ENCODE peak calls at places on chromosomes 2 and 18, in seven cellular contexts. S is HepG2, L is IMR-90, N is K562, I is GM12878, Q is H1, O is SK-N-SH. G is an unnamed sample.

GRCh38 chr2:134202361-134202760 is 51.5 kb upstream of the MGAT5 start:
- DNase-seq in S (no peak), L (no peak), N (no peak), I (no peak), Q (no peak), O (no peak), G (no peak)

GRCh38 chr2:88211005-88211808 is 41.1 kb downstream of the THNSL2 start:
- DNase-seq in S (no peak), L (no peak), N (no peak), I (no peak), Q (no peak), O (no peak), G (no peak)

GRCh38 chr2:42980764-42981416 is 188.5 kb upstream of the HAAO start:
- DNase-seq in S (no peak), L (no peak), N (no peak), I (no peak), Q (no peak), O (peak; percentile 8), G (no peak)

GRCh38 chr18:10863026-10863425 is 286.3 kb downstream of the PIEZO2 start:
- DNase-seq in S (no peak), L (peak; percentile 81), N (no peak), I (no peak), Q (no peak), O (no peak), G (no peak)

GRCh38 chr2:168006538-168006937 is 240.9 kb downstream of the STK39 start:
- DNase-seq in S (no peak), L (no peak), N (no peak), I (no peak), Q (no peak), O (no peak), G (no peak)

GRCh38 chr2:45458909-45459563 is 152.0 kb downstream of the SRBD1 start:
- DNase-seq in S (peak; percentile 19), L (peak; percentile 64), N (no peak), I (no peak), Q (no peak), O (no peak), G (peak; percentile 76)

GRCh38 chr18:57428221-57429150 is 6.7 kb upstream of the ONECUT2 start:
- DNase-seq in S (no peak), L (no peak), N (no peak), I (no peak), Q (no peak), O (no peak), G (no peak)

GRCh38 chr2:161586517-161587167 is 37.6 kb upstream of the SLC4A10 start:
- DNase-seq in S (peak; percentile 22), L (peak; percentile 25), N (peak; percentile 18), I (no peak), Q (no peak), O (peak; percentile 27), G (peak; percentile 18)

GRCh38 chr2:237182422-237183123 is 96.9 kb downstream of the COPS8 start:
- DNase-seq in S (no peak), L (no peak), N (no peak), I (no peak), Q (no peak), O (no peak), G (no peak)

GRCh38 chr2:214889301-214889700 is 79.8 kb upstream of the BARD1 start:
- DNase-seq in S (no peak), L (no peak), N (no peak), I (no peak), Q (no peak), O (no peak), G (no peak)

GRCh38 chr2:227908266-227909054 is 37.0 kb downstream of the DAW1 start:
- DNase-seq in S (no peak), L (peak; percentile 46), N (no peak), I (no peak), Q (no peak), O (no peak), G (no peak)

GRCh38 chr2:169965495-169965894 is 138.2 kb downstream of the UBR3 start:
- DNase-seq in S (no peak), L (peak; percentile 26), N (no peak), I (no peak), Q (no peak), O (no peak), G (no peak)

GRCh38 chr2:237097326-237097910 is 11.7 kb downstream of the COPS8 start:
- DNase-seq in S (no peak), L (no peak), N (no peak), I (no peak), Q (no peak), O (no peak), G (no peak)

GRCh38 chr2:61671561-61672315 is 133.6 kb upstream of the XPO1 start:
- DNase-seq in S (peak; percentile 39), L (no peak), N (no peak), I (no peak), Q (no peak), O (no peak), G (no peak)

GRCh38 chr2:172454404-172455120 is 27.2 kb downstream of the ITGA6 start:
- DNase-seq in S (no peak), L (no peak), N (no peak), I (no peak), Q (no peak), O (no peak), G (no peak)

GRCh38 chr18:55504808-55505207 is 83.2 kb downstream of the TCF4 start:
- DNase-seq in S (no peak), L (no peak), N (no peak), I (no peak), Q (no peak), O (no peak), G (no peak)

GRCh38 chr18:55501594-55502345 is 86.2 kb downstream of the TCF4 start:
- DNase-seq in S (no peak), L (peak; percentile 45), N (no peak), I (no peak), Q (no peak), O (no peak), G (no peak)

GRCh38 chr18:55506074-55506473 is 81.9 kb downstream of the TCF4 start:
- DNase-seq in S (no peak), L (no peak), N (no peak), I (no peak), Q (no peak), O (no peak), G (no peak)

GRCh38 chr18:55502346-55502710 is 85.7 kb downstream of the TCF4 start:
- DNase-seq in S (no peak), L (no peak), N (no peak), I (no peak), Q (no peak), O (no peak), G (no peak)

GRCh38 chr18:55503167-55503820 is 84.7 kb downstream of the TCF4 start:
- DNase-seq in S (no peak), L (peak; percentile 45), N (no peak), I (no peak), Q (no peak), O (no peak), G (no peak)
- TF ChIP-seq RFX5 in S (no peak), L (no peak), N (no peak), I (no peak), Q (no peak), O (no peak), G (no peak)

GRCh38 chr2:1678609-1679008 is 65.7 kb downstream of the PXDN start:
- DNase-seq in S (no peak), L (no peak), N (no peak), I (no peak), Q (no peak), O (no peak), G (no peak)

GRCh38 chr2:1683297-1683696 is 61.0 kb downstream of the PXDN start:
- DNase-seq in S (no peak), L (no peak), N (no peak), I (no peak), Q (no peak), O (peak; percentile 65), G (no peak)

GRCh38 chr2:1681017-1681318 is 63.3 kb downstream of the PXDN start:
- DNase-seq in S (no peak), L (no peak), N (no peak), I (no peak), Q (no peak), O (no peak), G (no peak)

GRCh38 chr2:1680222-1681016 is 63.9 kb downstream of the PXDN start:
- DNase-seq in S (no peak), L (no peak), N (no peak), I (no peak), Q (no peak), O (no peak), G (no peak)

GRCh38 chr2:1681323-1682310 is 62.7 kb downstream of the PXDN start:
- DNase-seq in S (no peak), L (no peak), N (no peak), I (no peak), Q (no peak), O (no peak), G (no peak)
- H3K4me1 ChIP-seq in S (no peaks in the 10 kb centered on the region), L (peaks cover 13% of the 10 kb centered on the region), N (no peaks in the 10 kb centered on the region), I (no peaks in the 10 kb centered on the region), Q (peaks cover 2% of the 10 kb centered on the region), O (peaks cover 22% of the 10 kb centered on the region), G (peaks cover 5% of the 10 kb centered on the region)

GRCh38 chr2:135744761-135745314 is 3.2 kb downstream of the UBXN4 start:
- DNase-seq in S (peak; percentile 70), L (peak; percentile 17), N (peak; percentile 27), I (no peak), Q (no peak), O (peak; percentile 51), G (peak; percentile 59)
- TF ChIP-seq RFX5 in S (no peak), L (no peak), N (no peak), I (no peak), Q (no peak), O (no peak), G (no peak)

GRCh38 chr18:13627639-13628038 is 98.7 kb downstream of the FAM210A start:
- DNase-seq in S (no peak), L (no peak), N (no peak), I (no peak), Q (no peak), O (no peak), G (no peak)
- H3K4me1 ChIP-seq in S (peaks cover 5% of the 10 kb centered on the region), L (no peaks in the 10 kb centered on the region), N (no peaks in the 10 kb centered on the region), I (peaks cover 5% of the 10 kb centered on the region), Q (peaks cover 3% of the 10 kb centered on the region), O (no peaks in the 10 kb centered on the region), G (peaks cover 5% of the 10 kb centered on the region)

GRCh38 chr2:56981554-56981953 is 797.8 kb downstream of the CCDC85A start:
- DNase-seq in S (no peak), L (no peak), N (no peak), I (no peak), Q (no peak), O (no peak), G (no peak)

DNA sequence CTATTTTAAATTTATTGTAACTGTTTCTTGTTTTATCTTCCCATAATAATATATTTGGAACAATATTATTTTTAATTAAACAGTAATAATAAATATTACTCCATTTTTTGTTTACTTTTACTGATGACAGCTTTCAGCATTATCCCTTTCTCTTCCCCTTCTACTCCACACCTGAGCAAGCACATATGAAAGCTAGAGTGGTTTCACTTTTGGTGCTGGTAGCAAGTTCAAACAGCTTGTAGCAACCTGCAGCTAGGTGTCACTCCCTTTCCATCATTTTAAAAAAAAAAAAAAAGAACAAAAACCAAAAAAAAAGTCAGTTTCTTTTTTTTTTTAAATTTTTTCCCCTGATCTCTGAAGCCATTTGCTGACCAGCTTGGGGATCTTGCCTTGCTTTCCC is 801.8 kb downstream of the CCDC85A start:
- DNase-seq in S (no peak), L (no peak), N (no peak), I (no peak), Q (no peak), O (no peak), G (no peak)
- TF ChIP-seq RFX5 in S (no peak), L (no peak), N (no peak), I (no peak), Q (no peak), O (no peak), G (no peak)

G was measured in A549.